ENCODE peak calls at places on chromosomes 4 and X, in six cellular contexts. I is GM23248, K is adrenal gland, Z is RWPE2, D is left ventricle myocardium inferior, P is aorta. E is an unnamed sample. For H3K27me3, the result is how much of the 10 kb centered on the place peaks cover.

GRCh38 chr4:106585920-106586349 is 217.4 kb upstream of the GIMD1 start:
- DNase-seq in I (peak), K (no peak), Z (no peak), D (no peak), P (no peak), E (no peak)

GRCh38 chrX:52140020-52140419 is 44.7 kb upstream of the MAGED4 start:
- DNase-seq in I (no peak), K (no peak), Z (no peak), D (no peak), P (no peak), E (no peak)

GRCh38 chr4:125750827-125751466 is 436.2 kb downstream of the FAT4 start:
- DNase-seq in I (peak), K (no peak), Z (no peak), D (no peak), P (no peak), E (peak)

GRCh38 chrX:137574102-137574783 is 8.3 kb downstream of the ZIC3 start:
- DNase-seq in I (no peak), K (no peak), Z (no peak), D (no peak), P (no peak), E (no peak)

GRCh38 chr4:63222466-63222865 is 1186.8 kb downstream of the TECRL start:
- DNase-seq in I (no peak), K (no peak), Z (no peak), D (no peak), P (no peak), E (no peak)

GRCh38 chrX:13533726-13534125 is 35.7 kb upstream of the EGFL6 start:
- DNase-seq in I (peak), K (no peak), Z (no peak), D (no peak), P (no peak), E (no peak)

GRCh38 chrX:44451056-44451455 is 91.6 kb downstream of the FUNDC1 start:
- DNase-seq in I (no peak), K (no peak), Z (no peak), D (no peak), P (no peak), E (no peak)

GRCh38 chr4:27881705-27882104 is 1021.1 kb downstream of the STIM2 start:
- DNase-seq in I (no peak), K (no peak), Z (no peak), D (no peak), P (no peak), E (no peak)

GRCh38 chrX:74246524-74246923 is 57.5 kb upstream of the ZCCHC13 start:
- DNase-seq in I (peak), K (no peak), Z (no peak), D (no peak), P (no peak), E (no peak)

GRCh38 chr4:56764775-56765174 is 56.7 kb downstream of the SPINK2 start:
- DNase-seq in I (peak), K (no peak), Z (no peak), D (no peak), P (no peak), E (no peak)

DNA sequence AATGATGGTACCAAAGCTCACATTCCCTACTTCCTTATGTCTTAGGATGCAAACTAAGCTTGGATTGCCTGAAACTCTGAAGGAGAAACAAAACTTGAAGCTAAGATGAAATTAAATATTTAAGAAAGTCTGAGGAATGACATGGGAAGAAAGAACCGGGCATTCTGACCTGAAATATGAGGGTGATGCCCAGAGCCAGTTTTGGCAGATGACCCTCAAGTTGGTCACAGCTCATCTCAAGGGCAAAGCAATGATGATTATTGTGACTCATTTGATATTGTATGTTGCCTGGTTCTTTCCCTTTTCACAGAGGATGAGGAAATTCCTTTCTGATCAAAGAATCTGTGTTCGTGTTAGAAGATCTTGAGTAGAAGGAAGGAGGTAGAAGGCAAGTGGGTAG is 96.0 kb upstream of the NHS start:
- DNase-seq in I (no peak), K (peak), Z (no peak), D (no peak), P (no peak), E (no peak)
- H3K27me3 ChIP-seq in I (under half), K (under half), Z (under half), D (under half), P (under half), E (under half)

GRCh38 chr4:82918091-82918490 is 17.6 kb downstream of the THAP9 start:
- DNase-seq in I (no peak), K (no peak), Z (no peak), D (no peak), P (no peak), E (no peak)
- H3K4me3 ChIP-seq in I (no peak), K (no peak), Z (no peak), D (no peak), P (no peak), E (no peak)

GRCh38 chrX:69600182-69600581 is 15.7 kb upstream of the EDA start:
- DNase-seq in I (no peak), K (no peak), Z (no peak), D (no peak), P (no peak), E (no peak)

GRCh38 chrX:69607616-69608015 is 8.3 kb upstream of the EDA start:
- DNase-seq in I (no peak), K (no peak), Z (no peak), D (no peak), P (no peak), E (no peak)

GRCh38 chrX:69603566-69604194 is 12.2 kb upstream of the EDA start:
- DNase-seq in I (no peak), K (no peak), Z (no peak), D (no peak), P (no peak), E (peak)

DNA sequence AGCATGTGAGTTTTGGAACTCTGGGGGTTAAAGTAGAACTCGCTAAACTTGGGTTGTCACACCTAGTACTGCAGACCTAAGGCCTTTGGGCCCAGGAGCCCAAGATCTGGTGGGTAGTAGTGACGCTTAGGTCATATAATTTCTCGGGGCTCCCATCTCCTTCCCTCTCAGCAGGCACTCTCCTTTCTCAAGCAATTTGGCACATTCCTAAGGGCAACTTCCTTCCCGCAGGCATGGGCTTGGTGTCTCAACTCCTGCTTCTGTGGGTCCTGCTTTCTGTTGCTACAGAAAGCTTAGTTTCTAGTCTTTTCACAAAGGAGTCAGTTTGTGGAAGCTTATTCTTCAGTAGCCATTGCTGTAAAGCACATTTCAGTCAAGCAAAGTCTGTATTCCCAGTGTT is 10.4 kb upstream of the EDA start:
- DNase-seq in I (no peak), K (no peak), Z (no peak), D (no peak), P (no peak), E (no peak)
- H3K27me3 ChIP-seq in I (under half), K (under half), Z (under half), D (under half), P (under half), E (under half)

DNA sequence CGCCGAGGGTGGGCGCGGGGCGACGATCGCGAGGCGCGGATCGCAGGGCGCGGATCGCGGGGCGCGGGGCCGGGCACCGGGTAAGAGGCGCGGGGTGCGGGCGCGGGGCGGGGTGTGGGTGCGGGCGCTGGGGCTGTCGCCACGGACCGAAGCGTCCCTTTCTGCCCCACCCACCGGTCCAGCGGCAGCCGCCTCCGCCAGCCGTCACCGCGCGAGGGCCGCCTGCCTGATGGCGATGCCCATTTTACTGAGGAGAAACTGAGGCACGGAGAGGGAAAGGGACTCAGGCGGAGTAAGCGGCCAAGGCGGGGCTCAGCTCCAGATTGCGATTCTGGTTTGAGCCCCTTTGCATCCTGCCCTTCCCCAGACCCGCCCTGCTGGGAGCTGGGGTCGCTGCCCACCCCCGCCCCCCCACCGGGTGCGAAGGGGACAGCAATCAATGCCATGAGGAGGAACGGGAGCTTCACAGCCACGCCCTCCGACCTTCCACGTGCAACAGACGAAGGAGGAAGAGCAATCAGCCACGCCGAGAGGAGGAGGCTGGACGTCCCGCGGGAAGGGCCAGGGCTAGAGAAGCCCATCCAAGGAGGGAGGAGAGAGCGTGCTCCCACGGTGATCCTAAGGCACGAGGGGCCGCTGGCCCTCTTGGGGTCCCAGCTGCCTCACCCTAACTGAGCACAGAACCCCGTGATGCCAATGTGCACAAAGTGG is 10.9 kb upstream of the MAN2B2 start:
- DNase-seq in I (no peak), K (no peak), Z (no peak), D (no peak), P (no peak), E (no peak)
- H3K4me3 ChIP-seq in I (no peak), K (no peak), Z (peak), D (peak), P (peak), E (no peak)

GRCh38 chr4:3489451-3489962 is 26.4 kb downstream of the DOK7 start:
- DNase-seq in I (peak), K (no peak), Z (no peak), D (no peak), P (no peak), E (no peak)

GRCh38 chr4:3494501-3494900 is 31.4 kb downstream of the DOK7 start:
- DNase-seq in I (no peak), K (no peak), Z (no peak), D (no peak), P (no peak), E (no peak)

GRCh38 chr4:3493720-3494492 is 30.8 kb downstream of the DOK7 start:
- DNase-seq in I (no peak), K (no peak), Z (no peak), D (no peak), P (no peak), E (no peak)

GRCh38 chr4:3492741-3493719 is 29.9 kb downstream of the DOK7 start:
- DNase-seq in I (no peak), K (no peak), Z (no peak), D (no peak), P (no peak), E (no peak)

DNA sequence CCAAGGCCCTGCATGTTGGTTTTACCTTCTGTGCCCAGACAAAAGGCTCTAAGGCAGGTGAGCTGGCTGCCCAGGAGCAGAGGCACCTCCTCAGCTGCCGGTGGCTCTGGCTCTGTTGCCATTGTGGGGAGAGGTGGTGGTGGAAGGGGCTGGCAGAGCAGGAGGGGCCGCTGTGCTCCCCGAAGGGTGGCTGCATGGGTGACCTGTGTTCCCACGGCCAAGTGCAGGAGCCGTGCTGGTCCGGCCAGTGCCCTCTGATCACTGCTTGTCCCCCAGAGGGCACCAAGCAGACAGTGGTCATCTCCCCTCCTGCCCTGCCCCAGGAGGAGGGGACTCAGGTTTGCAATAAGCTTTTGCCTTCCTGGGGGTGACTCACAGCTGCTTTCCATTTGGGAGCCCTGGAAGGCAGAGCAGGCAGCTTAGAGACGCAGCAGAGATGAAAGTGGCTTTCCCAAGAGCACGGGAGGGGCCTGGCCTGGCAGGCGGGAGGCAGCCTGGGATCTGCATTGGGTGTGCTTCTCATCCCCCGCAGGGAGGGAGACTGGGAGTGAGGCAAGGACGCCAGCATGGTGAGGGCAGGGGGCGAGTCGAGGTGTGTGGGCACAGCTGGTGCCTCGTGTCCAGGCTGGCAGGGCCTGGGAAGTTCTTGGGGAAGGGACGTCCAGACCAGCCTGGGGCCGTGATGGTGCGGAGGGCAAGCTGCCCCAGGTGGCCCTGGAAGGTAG is 28.7 kb downstream of the DOK7 start:
- DNase-seq in I (peak), K (no peak), Z (no peak), D (no peak), P (no peak), E (no peak)
- H3K27me3 ChIP-seq in I (under half), K (under half), Z (under half), D (under half), P (under half), E (under half)

DNA sequence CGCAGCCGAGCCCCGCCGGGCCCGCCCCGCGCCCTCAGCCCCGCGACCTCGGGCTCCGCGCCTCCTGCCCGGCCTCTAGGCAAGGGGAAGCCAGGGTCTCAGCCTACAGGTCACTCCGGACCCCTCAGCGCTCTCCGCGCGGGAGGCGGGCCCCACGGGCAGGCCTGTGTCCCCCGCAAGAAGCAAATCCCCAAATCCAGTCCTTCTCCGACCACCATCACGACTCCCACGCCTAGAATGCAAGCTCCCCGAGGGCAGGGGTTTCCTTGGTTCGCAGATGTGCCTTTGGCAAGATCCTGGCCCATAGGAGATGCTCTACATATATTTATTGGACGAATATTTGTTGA is 230 bp upstream of the CCDC149 start:
- DNase-seq in I (no peak), K (no peak), Z (no peak), D (no peak), P (no peak), E (no peak)
- H3K4me3 ChIP-seq in I (peak), K (no peak), Z (peak), D (peak), P (peak), E (peak)

GRCh38 chrX:17813277-17813676 is 47.8 kb downstream of the RAI2 start:
- DNase-seq in I (no peak), K (no peak), Z (no peak), D (no peak), P (no peak), E (no peak)
- H3K27me3 ChIP-seq in I (under half), K (under half), Z (under half), D (under half), P (under half), E (under half)

GRCh38 chr4:41575665-41576064 is 37.7 kb downstream of the LIMCH1 start:
- DNase-seq in I (no peak), K (no peak), Z (no peak), D (no peak), P (no peak), E (no peak)
- H3K4me3 ChIP-seq in I (no peak), K (no peak), Z (no peak), D (no peak), P (no peak), E (no peak)

GRCh38 chrX:86805241-86805640 is 657.0 kb downstream of the DACH2 start:
- DNase-seq in I (no peak), K (no peak), Z (no peak), D (no peak), P (no peak), E (no peak)
- H3K27me3 ChIP-seq in I (under half), K (under half), Z (under half), D (under half), P (under half), E (under half)

DNA sequence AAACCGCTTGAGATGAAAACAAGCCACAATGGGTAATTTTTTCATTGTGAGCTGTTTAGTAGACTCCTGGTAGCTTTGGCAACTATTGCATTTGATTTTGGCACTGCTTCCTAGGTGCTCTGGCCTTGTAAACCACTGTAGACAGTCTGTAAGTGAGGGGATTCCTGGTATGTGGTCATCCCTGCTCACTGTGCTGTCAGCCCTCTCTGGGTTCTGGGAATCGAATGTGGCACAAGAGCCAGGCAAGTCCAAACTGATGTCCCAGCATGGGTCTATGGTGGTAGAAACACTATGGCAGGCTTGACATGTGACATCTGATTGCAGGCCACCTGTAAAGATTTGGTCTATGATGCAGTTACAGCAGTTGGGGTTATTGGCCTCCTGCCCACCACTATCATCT is 2.5 kb downstream of the USP51 start:
- DNase-seq in I (no peak), K (no peak), Z (no peak), D (no peak), P (no peak), E (peak)
- H3K4me3 ChIP-seq in I (no peak), K (no peak), Z (no peak), D (no peak), P (no peak), E (no peak)

E was measured in ovary.